ENCODE peak calls at places on chromosome 21, in six cellular contexts. V is upper lobe of right lung, Z is GM12878, M is H9, K is HFF-Myc, P is A673. D is an unnamed sample.

GRCh38 chr21:14675774-14676530 is 129.8 kb upstream of the SAMSN1 start:
- DNase-seq in V (no peak), Z (peak), M (no peak), K (no peak), P (no peak), D (no peak)

GRCh38 chr21:42315296-42315891 is at the start of gene TFF3:
- DNase-seq in V (peak), Z (no peak), M (no peak), K (no peak), P (no peak), D (no peak)

GRCh38 chr21:34648739-34649297 is 20.0 kb upstream of the CLIC6 start:
- DNase-seq in V (no peak), Z (no peak), M (no peak), K (no peak), P (no peak), D (no peak)

GRCh38 chr21:19507682-19508260 is 1104.2 kb upstream of the TMPRSS15 start:
- DNase-seq in V (no peak), Z (no peak), M (no peak), K (no peak), P (peak), D (no peak)

GRCh38 chr21:15057290-15057689 is 7.5 kb downstream of the NRIP1 start:
- DNase-seq in V (no peak), Z (no peak), M (peak), K (no peak), P (no peak), D (no peak)

GRCh38 chr21:16509466-16509865 is 779.7 kb downstream of the USP25 start:
- DNase-seq in V (no peak), Z (no peak), M (no peak), K (peak), P (no peak), D (peak)

GRCh38 chr21:25733859-25734653 is 648 bp downstream of the ATP5PF start:
- DNase-seq in V (peak), Z (no peak), M (no peak), K (no peak), P (peak), D (peak)

GRCh38 chr21:17667256-17667655 is 54.6 kb upstream of the BTG3 start:
- DNase-seq in V (no peak), Z (no peak), M (peak), K (peak), P (no peak), D (no peak)

GRCh38 chr21:41656946-41657525 is 109.8 kb downstream of the RIPK4 start:
- DNase-seq in V (no peak), Z (no peak), M (no peak), K (no peak), P (no peak), D (no peak)

GRCh38 chr21:16800536-16800935 is 712.3 kb upstream of the CXADR start:
- DNase-seq in V (no peak), Z (no peak), M (no peak), K (no peak), P (no peak), D (no peak)

GRCh38 chr21:21182401-21182800 is 184.2 kb downstream of the NCAM2 start:
- DNase-seq in V (no peak), Z (no peak), M (no peak), K (no peak), P (no peak), D (no peak)

GRCh38 chr21:24941316-24942185 is 665.7 kb downstream of the MRPL39 start:
- DNase-seq in V (no peak), Z (no peak), M (no peak), K (no peak), P (no peak), D (no peak)

GRCh38 chr21:25515484-25516405 is 91.5 kb downstream of the MRPL39 start:
- DNase-seq in V (no peak), Z (no peak), M (no peak), K (no peak), P (no peak), D (no peak)

GRCh38 chr21:25836396-25836795 is 101.6 kb downstream of the GABPA start:
- DNase-seq in V (no peak), Z (no peak), M (no peak), K (no peak), P (no peak), D (no peak)

GRCh38 chr21:25396135-25396711 is 211.1 kb downstream of the MRPL39 start:
- DNase-seq in V (no peak), Z (peak), M (no peak), K (no peak), P (no peak), D (no peak)

GRCh38 chr21:41772351-41773080 is 5.7 kb upstream of the RIPK4 start:
- DNase-seq in V (peak), Z (no peak), M (no peak), K (no peak), P (no peak), D (no peak)

GRCh38 chr21:41211041-41211426 is 43.1 kb downstream of the BACE2 start:
- DNase-seq in V (no peak), Z (no peak), M (no peak), K (no peak), P (no peak), D (no peak)

GRCh38 chr21:29248124-29248523 is 50.6 kb upstream of the BACH1 start:
- DNase-seq in V (no peak), Z (no peak), M (no peak), K (no peak), P (peak), D (no peak)

GRCh38 chr21:16007933-16008332 is 278.2 kb downstream of the USP25 start:
- DNase-seq in V (no peak), Z (no peak), M (no peak), K (no peak), P (no peak), D (no peak)

GRCh38 chr21:34992736-34993135 is 56.4 kb downstream of the RUNX1 start:
- DNase-seq in V (no peak), Z (no peak), M (no peak), K (no peak), P (no peak), D (peak)

GRCh38 chr21:34967509-34968289 is 81.4 kb downstream of the RUNX1 start:
- DNase-seq in V (no peak), Z (no peak), M (no peak), K (no peak), P (no peak), D (peak)

GRCh38 chr21:36022704-36023103 is 37.6 kb downstream of the SETD4 start:
- DNase-seq in V (no peak), Z (no peak), M (no peak), K (no peak), P (no peak), D (no peak)

GRCh38 chr21:41726058-41726558 is 40.7 kb downstream of the RIPK4 start:
- DNase-seq in V (no peak), Z (no peak), M (no peak), K (no peak), P (no peak), D (no peak)

GRCh38 chr21:34271452-34271851 is 92.4 kb upstream of the KCNE2 start:
- DNase-seq in V (no peak), Z (no peak), M (no peak), K (no peak), P (no peak), D (no peak)

GRCh38 chr21:21188513-21189188 is 190.4 kb downstream of the NCAM2 start:
- DNase-seq in V (no peak), Z (no peak), M (no peak), K (no peak), P (peak), D (no peak)

GRCh38 chr21:35965699-35966098 is 94.6 kb downstream of the SETD4 start:
- DNase-seq in V (no peak), Z (no peak), M (no peak), K (no peak), P (no peak), D (no peak)

GRCh38 chr21:42187976-42188653 is 30.8 kb upstream of the ABCG1 start:
- DNase-seq in V (no peak), Z (peak), M (no peak), K (no peak), P (no peak), D (no peak)

GRCh38 chr21:29072873-29073221 is 601 bp downstream of the CCT8 start:
- DNase-seq in V (no peak), Z (no peak), M (no peak), K (no peak), P (peak), D (peak)

GRCh38 chr21:43361493-43362296 is 65.2 kb downstream of the SIK1 start:
- DNase-seq in V (no peak), Z (peak), M (no peak), K (peak), P (no peak), D (peak)

GRCh38 chr21:43306391-43306790 is 120.5 kb downstream of the SIK1 start:
- DNase-seq in V (peak), Z (no peak), M (no peak), K (no peak), P (no peak), D (no peak)

GRCh38 chr21:29145354-29145782 is 14.9 kb downstream of the MAP3K7CL start:
- DNase-seq in V (no peak), Z (no peak), M (no peak), K (peak), P (peak), D (peak)

GRCh38 chr21:42562258-42562657 is 48.6 kb downstream of the SLC37A1 start:
- DNase-seq in V (peak), Z (no peak), M (no peak), K (no peak), P (no peak), D (no peak)

GRCh38 chr21:28220670-28221069 is 772.0 kb downstream of the LTN1 start:
- DNase-seq in V (no peak), Z (no peak), M (no peak), K (no peak), P (no peak), D (no peak)

GRCh38 chr21:34190576-34191301 is 117.4 kb downstream of the MRPS6 start:
- DNase-seq in V (no peak), Z (no peak), M (no peak), K (no peak), P (no peak), D (no peak)

GRCh38 chr21:34743831-34744230 is 75.0 kb downstream of the CLIC6 start:
- DNase-seq in V (no peak), Z (no peak), M (no peak), K (peak), P (no peak), D (peak)

GRCh38 chr21:42670884-42671283 is 17.5 kb downstream of the PDE9A start:
- DNase-seq in V (no peak), Z (no peak), M (no peak), K (no peak), P (no peak), D (no peak)

DNA sequence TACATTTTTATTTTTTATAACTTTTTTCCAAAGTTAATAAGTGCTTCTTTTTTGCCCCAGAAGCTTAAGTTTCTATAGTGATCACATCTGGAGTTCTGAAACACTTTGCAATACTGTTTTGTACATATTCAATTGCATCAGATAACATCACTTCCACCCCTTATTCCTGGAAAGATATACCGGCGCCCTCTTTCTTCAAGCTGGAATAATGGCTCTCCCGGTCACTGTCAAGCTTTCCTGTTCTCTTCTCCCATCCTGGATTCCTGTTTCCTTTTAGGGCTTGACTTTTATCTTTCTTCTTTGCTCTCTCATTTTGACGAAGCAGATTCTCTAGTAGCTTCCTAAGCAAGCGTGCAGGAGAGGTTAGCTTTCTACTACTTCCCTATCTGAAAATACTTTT is 1866.8 kb downstream of the MRPL39 start:
- DNase-seq in V (no peak), Z (no peak), M (no peak), K (no peak), P (peak), D (no peak)
- TF ChIP-seq CTCF in V (no peak), Z (no peak), M (no peak), K (no peak), P (peak), D (no peak)

GRCh38 chr21:38924954-38925353 is 119.2 kb downstream of the ETS2 start:
- DNase-seq in V (no peak), Z (no peak), M (no peak), K (no peak), P (no peak), D (no peak)
- TF ChIP-seq CTCF in V (no peak), Z (no peak), M (no peak), K (no peak), P (no peak), D (no peak)

GRCh38 chr21:32978346-32979270 is 47.1 kb upstream of the OLIG2 start:
- DNase-seq in V (no peak), Z (no peak), M (no peak), K (no peak), P (no peak), D (no peak)

GRCh38 chr21:32977216-32977615 is 48.5 kb upstream of the OLIG2 start:
- DNase-seq in V (no peak), Z (no peak), M (no peak), K (no peak), P (no peak), D (no peak)

GRCh38 chr21:32976791-32977190 is 48.9 kb upstream of the OLIG2 start:
- DNase-seq in V (no peak), Z (no peak), M (no peak), K (no peak), P (no peak), D (no peak)

GRCh38 chr21:32974653-32975052 is 51.1 kb upstream of the OLIG2 start:
- DNase-seq in V (no peak), Z (no peak), M (no peak), K (no peak), P (no peak), D (no peak)

DNA sequence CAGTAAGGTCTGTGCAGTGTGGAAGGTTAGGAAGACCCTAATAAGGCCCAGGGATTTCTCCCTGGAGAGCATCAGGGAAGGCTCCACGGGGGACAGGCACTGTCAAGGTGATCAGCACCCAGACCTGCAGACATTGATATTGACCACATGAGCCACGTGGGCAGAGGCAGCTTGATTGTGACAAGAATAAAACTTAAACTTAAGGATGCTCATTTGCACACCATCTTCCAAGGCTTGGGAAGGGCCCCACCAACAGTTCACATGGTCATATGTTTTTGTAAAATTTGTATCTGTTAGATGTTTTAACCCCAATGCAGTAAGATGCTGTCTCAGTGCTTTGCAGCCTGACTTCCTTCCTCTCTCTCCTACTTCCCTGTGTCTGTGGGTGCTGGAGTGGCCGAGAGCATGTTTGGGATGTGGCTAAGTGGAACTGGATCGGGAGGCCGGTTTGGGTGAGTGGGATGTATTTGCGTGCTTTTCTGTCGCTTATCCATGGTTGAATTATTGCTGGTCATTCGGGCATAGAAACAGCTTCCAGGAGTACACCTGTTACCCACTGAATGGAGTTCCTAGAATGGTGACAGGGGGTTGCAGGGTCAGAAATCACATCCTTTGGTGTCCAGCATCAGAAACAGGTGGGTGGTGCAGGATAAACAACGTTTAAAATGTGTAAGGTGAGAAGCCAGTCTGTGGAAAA is 49.8 kb upstream of the OLIG2 start:
- DNase-seq in V (no peak), Z (no peak), M (no peak), K (no peak), P (no peak), D (no peak)
- TF ChIP-seq CTCF in V (no peak), Z (no peak), M (no peak), K (no peak), P (no peak), D (no peak)

GRCh38 chr21:45748593-45748992 is 105.1 kb downstream of the PCBP3 start:
- DNase-seq in V (no peak), Z (no peak), M (no peak), K (no peak), P (no peak), D (no peak)

GRCh38 chr21:45749974-45750373 is 106.4 kb downstream of the PCBP3 start:
- DNase-seq in V (no peak), Z (no peak), M (no peak), K (no peak), P (no peak), D (no peak)

GRCh38 chr21:45745256-45745655 is 101.7 kb downstream of the PCBP3 start:
- DNase-seq in V (no peak), Z (no peak), M (no peak), K (no peak), P (no peak), D (no peak)

GRCh38 chr21:45747233-45747766 is 103.8 kb downstream of the PCBP3 start:
- DNase-seq in V (no peak), Z (no peak), M (no peak), K (no peak), P (no peak), D (no peak)

GRCh38 chr21:45747802-45748445 is 104.4 kb downstream of the PCBP3 start:
- DNase-seq in V (no peak), Z (no peak), M (no peak), K (no peak), P (peak), D (peak)
- TF ChIP-seq CTCF in V (no peak), Z (no peak), M (peak), K (no peak), P (peak), D (peak)

DNA sequence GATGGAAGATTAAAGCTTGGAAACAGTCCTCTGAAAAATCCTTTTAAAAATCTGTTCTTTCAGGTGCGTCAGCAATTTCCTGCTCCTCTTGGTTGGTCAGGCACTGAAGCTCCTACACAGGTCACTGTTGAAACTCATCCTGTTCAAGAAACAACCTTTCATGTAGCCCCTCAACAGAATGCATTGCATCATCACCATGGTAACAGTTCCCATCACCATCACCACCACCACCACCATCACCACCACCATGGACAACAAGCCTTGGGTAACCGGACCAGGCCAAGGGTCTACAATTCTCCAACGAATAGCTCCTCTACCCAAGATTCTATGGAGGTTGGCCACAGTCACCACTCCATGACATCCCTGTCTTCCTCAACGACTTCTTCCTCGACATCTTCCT is 145.3 kb downstream of the DYRK1A start:
- DNase-seq in V (no peak), Z (no peak), M (no peak), K (no peak), P (no peak), D (no peak)
- TF ChIP-seq CTCF in V (no peak), Z (no peak), M (no peak), K (no peak), P (no peak), D (no peak)

GRCh38 chr21:30962013-30962412 is 76.3 kb downstream of the KRTAP19-8 start:
- DNase-seq in V (no peak), Z (no peak), M (peak), K (no peak), P (no peak), D (no peak)
- TF ChIP-seq CTCF in V (peak), Z (no peak), M (peak), K (no peak), P (peak), D (no peak)

GRCh38 chr21:44525431-44526095 is 14.4 kb downstream of the KRTAP10-1 start:
- DNase-seq in V (peak), Z (no peak), M (peak), K (no peak), P (no peak), D (no peak)

GRCh38 chr21:44526096-44526997 is 13.6 kb downstream of the KRTAP10-1 start:
- DNase-seq in V (peak), Z (no peak), M (no peak), K (no peak), P (no peak), D (no peak)

GRCh38 chr21:44522753-44523204 is 17.2 kb downstream of the KRTAP10-1 start:
- DNase-seq in V (no peak), Z (no peak), M (no peak), K (no peak), P (no peak), D (no peak)

GRCh38 chr21:44523567-44524181 is 16.3 kb downstream of the KRTAP10-1 start:
- DNase-seq in V (no peak), Z (no peak), M (no peak), K (no peak), P (no peak), D (no peak)

GRCh38 chr21:44524412-44525371 is 15.3 kb downstream of the KRTAP10-1 start:
- DNase-seq in V (no peak), Z (no peak), M (no peak), K (no peak), P (no peak), D (no peak)
- TF ChIP-seq CTCF in V (no peak), Z (no peak), M (no peak), K (no peak), P (no peak), D (no peak)

D was measured in HFFc6.